ENCODE peak calls at places on chromosomes 12 and 14, in four cellular contexts. One of them, this sample, is unnamed.

GRCh38 chr12:117874842-117875434 is 93.9 kb downstream of the KSR2 start:
- DNase-seq in naive thymus-derived CD4-positive, alpha-beta T cell: peak
- DNase-seq in activated CD8-positive, alpha-beta T cell treated with anti-CD3 and anti-CD28 coated beads, Interleukin-2, amount 10 ng/mL, durations not matched to agents 7 days and 5 days: peak
- DNase-seq in cardiac muscle cell: peak
- DNase-seq in this sample: peak

GRCh38 chr12:40198601-40199000 is 26.2 kb upstream of the LRRK2 start:
- DNase-seq in naive thymus-derived CD4-positive, alpha-beta T cell: no peak
- DNase-seq in activated CD8-positive, alpha-beta T cell treated with anti-CD3 and anti-CD28 coated beads, Interleukin-2, amount 10 ng/mL, durations not matched to agents 7 days and 5 days: no peak
- DNase-seq in cardiac muscle cell: no peak
- DNase-seq in this sample: no peak

GRCh38 chr12:3520168-3520567 is 29.2 kb downstream of the PRMT8 start:
- DNase-seq in naive thymus-derived CD4-positive, alpha-beta T cell: no peak
- DNase-seq in activated CD8-positive, alpha-beta T cell treated with anti-CD3 and anti-CD28 coated beads, Interleukin-2, amount 10 ng/mL, durations not matched to agents 7 days and 5 days: no peak
- DNase-seq in cardiac muscle cell: peak
- DNase-seq in this sample: no peak

GRCh38 chr12:178715-179109 is 35.2 kb downstream of the SLC6A12 start:
- DNase-seq in naive thymus-derived CD4-positive, alpha-beta T cell: no peak
- DNase-seq in activated CD8-positive, alpha-beta T cell treated with anti-CD3 and anti-CD28 coated beads, Interleukin-2, amount 10 ng/mL, durations not matched to agents 7 days and 5 days: no peak
- DNase-seq in cardiac muscle cell: no peak
- DNase-seq in this sample: no peak

GRCh38 chr14:72800296-72800695 is 93.6 kb downstream of the DPF3 start:
- DNase-seq in naive thymus-derived CD4-positive, alpha-beta T cell: no peak
- DNase-seq in activated CD8-positive, alpha-beta T cell treated with anti-CD3 and anti-CD28 coated beads, Interleukin-2, amount 10 ng/mL, durations not matched to agents 7 days and 5 days: no peak
- DNase-seq in cardiac muscle cell: no peak
- DNase-seq in this sample: no peak

GRCh38 chr12:3192221-3192620 is 115.0 kb downstream of the TSPAN9 start:
- DNase-seq in naive thymus-derived CD4-positive, alpha-beta T cell: no peak
- DNase-seq in activated CD8-positive, alpha-beta T cell treated with anti-CD3 and anti-CD28 coated beads, Interleukin-2, amount 10 ng/mL, durations not matched to agents 7 days and 5 days: no peak
- DNase-seq in cardiac muscle cell: no peak
- DNase-seq in this sample: no peak

GRCh38 chr12:1642513-1642912 is 13.5 kb downstream of the WNT5B start:
- DNase-seq in naive thymus-derived CD4-positive, alpha-beta T cell: no peak
- DNase-seq in activated CD8-positive, alpha-beta T cell treated with anti-CD3 and anti-CD28 coated beads, Interleukin-2, amount 10 ng/mL, durations not matched to agents 7 days and 5 days: no peak
- DNase-seq in cardiac muscle cell: no peak
- DNase-seq in this sample: no peak

GRCh38 chr12:55901881-55902490 is 25.7 kb downstream of the PYM1 start:
- DNase-seq in naive thymus-derived CD4-positive, alpha-beta T cell: no peak
- DNase-seq in activated CD8-positive, alpha-beta T cell treated with anti-CD3 and anti-CD28 coated beads, Interleukin-2, amount 10 ng/mL, durations not matched to agents 7 days and 5 days: no peak
- DNase-seq in cardiac muscle cell: no peak
- DNase-seq in this sample: no peak

GRCh38 chr12:110756611-110757010 is 13.9 kb upstream of the PPP1CC start:
- DNase-seq in naive thymus-derived CD4-positive, alpha-beta T cell: no peak
- DNase-seq in activated CD8-positive, alpha-beta T cell treated with anti-CD3 and anti-CD28 coated beads, Interleukin-2, amount 10 ng/mL, durations not matched to agents 7 days and 5 days: no peak
- DNase-seq in cardiac muscle cell: no peak
- DNase-seq in this sample: no peak

GRCh38 chr14:30608533-30609006 is 13.5 kb upstream of the SCFD1 start:
- DNase-seq in naive thymus-derived CD4-positive, alpha-beta T cell: no peak
- DNase-seq in activated CD8-positive, alpha-beta T cell treated with anti-CD3 and anti-CD28 coated beads, Interleukin-2, amount 10 ng/mL, durations not matched to agents 7 days and 5 days: no peak
- DNase-seq in cardiac muscle cell: peak
- DNase-seq in this sample: no peak

GRCh38 chr12:32032205-32032810 is 73.1 kb downstream of the RESF1 start:
- DNase-seq in naive thymus-derived CD4-positive, alpha-beta T cell: no peak
- DNase-seq in activated CD8-positive, alpha-beta T cell treated with anti-CD3 and anti-CD28 coated beads, Interleukin-2, amount 10 ng/mL, durations not matched to agents 7 days and 5 days: no peak
- DNase-seq in cardiac muscle cell: peak
- DNase-seq in this sample: no peak

GRCh38 chr12:64221656-64222010 is 463 bp downstream of the KICS2 start:
- DNase-seq in naive thymus-derived CD4-positive, alpha-beta T cell: peak
- DNase-seq in activated CD8-positive, alpha-beta T cell treated with anti-CD3 and anti-CD28 coated beads, Interleukin-2, amount 10 ng/mL, durations not matched to agents 7 days and 5 days: peak
- DNase-seq in cardiac muscle cell: peak
- DNase-seq in this sample: peak

GRCh38 chr14:20802341-20803084 is at the start of gene RNASE1:
- DNase-seq in naive thymus-derived CD4-positive, alpha-beta T cell: no peak
- DNase-seq in activated CD8-positive, alpha-beta T cell treated with anti-CD3 and anti-CD28 coated beads, Interleukin-2, amount 10 ng/mL, durations not matched to agents 7 days and 5 days: no peak
- DNase-seq in cardiac muscle cell: peak
- DNase-seq in this sample: no peak

GRCh38 chr12:6199531-6200265 is 502 bp upstream of the CD9 start:
- DNase-seq in naive thymus-derived CD4-positive, alpha-beta T cell: no peak
- DNase-seq in activated CD8-positive, alpha-beta T cell treated with anti-CD3 and anti-CD28 coated beads, Interleukin-2, amount 10 ng/mL, durations not matched to agents 7 days and 5 days: no peak
- DNase-seq in cardiac muscle cell: peak
- DNase-seq in this sample: no peak

GRCh38 chr12:117594481-117594880 is 233.1 kb upstream of the NOS1 start:
- DNase-seq in naive thymus-derived CD4-positive, alpha-beta T cell: no peak
- DNase-seq in activated CD8-positive, alpha-beta T cell treated with anti-CD3 and anti-CD28 coated beads, Interleukin-2, amount 10 ng/mL, durations not matched to agents 7 days and 5 days: no peak
- DNase-seq in cardiac muscle cell: no peak
- DNase-seq in this sample: no peak

GRCh38 chr12:76915381-76916169 is 36.8 kb upstream of the CSRP2 start:
- DNase-seq in naive thymus-derived CD4-positive, alpha-beta T cell: no peak
- DNase-seq in activated CD8-positive, alpha-beta T cell treated with anti-CD3 and anti-CD28 coated beads, Interleukin-2, amount 10 ng/mL, durations not matched to agents 7 days and 5 days: no peak
- DNase-seq in cardiac muscle cell: peak
- DNase-seq in this sample: no peak

GRCh38 chr12:57419495-57419894 is 11.3 kb downstream of the R3HDM2 start:
- DNase-seq in naive thymus-derived CD4-positive, alpha-beta T cell: no peak
- DNase-seq in activated CD8-positive, alpha-beta T cell treated with anti-CD3 and anti-CD28 coated beads, Interleukin-2, amount 10 ng/mL, durations not matched to agents 7 days and 5 days: no peak
- DNase-seq in cardiac muscle cell: no peak
- DNase-seq in this sample: no peak

GRCh38 chr12:47812797-47813490 is 6.8 kb downstream of the HDAC7 start:
- DNase-seq in naive thymus-derived CD4-positive, alpha-beta T cell: peak
- DNase-seq in activated CD8-positive, alpha-beta T cell treated with anti-CD3 and anti-CD28 coated beads, Interleukin-2, amount 10 ng/mL, durations not matched to agents 7 days and 5 days: peak
- DNase-seq in cardiac muscle cell: peak
- DNase-seq in this sample: peak

GRCh38 chr12:126480396-126480795 is 1415.2 kb downstream of the AACS start:
- DNase-seq in naive thymus-derived CD4-positive, alpha-beta T cell: no peak
- DNase-seq in activated CD8-positive, alpha-beta T cell treated with anti-CD3 and anti-CD28 coated beads, Interleukin-2, amount 10 ng/mL, durations not matched to agents 7 days and 5 days: no peak
- DNase-seq in cardiac muscle cell: no peak
- DNase-seq in this sample: no peak

GRCh38 chr12:113246478-113247122 is 25.3 kb downstream of the TPCN1 start:
- DNase-seq in naive thymus-derived CD4-positive, alpha-beta T cell: no peak
- DNase-seq in activated CD8-positive, alpha-beta T cell treated with anti-CD3 and anti-CD28 coated beads, Interleukin-2, amount 10 ng/mL, durations not matched to agents 7 days and 5 days: no peak
- DNase-seq in cardiac muscle cell: no peak
- DNase-seq in this sample: no peak

GRCh38 chr12:6378709-6379427 is 3.5 kb upstream of the SCNN1A start:
- DNase-seq in naive thymus-derived CD4-positive, alpha-beta T cell: no peak
- DNase-seq in activated CD8-positive, alpha-beta T cell treated with anti-CD3 and anti-CD28 coated beads, Interleukin-2, amount 10 ng/mL, durations not matched to agents 7 days and 5 days: no peak
- DNase-seq in cardiac muscle cell: no peak
- DNase-seq in this sample: no peak

GRCh38 chr12:107822356-107822755 is 47.9 kb downstream of the ASCL4 start:
- DNase-seq in naive thymus-derived CD4-positive, alpha-beta T cell: no peak
- DNase-seq in activated CD8-positive, alpha-beta T cell treated with anti-CD3 and anti-CD28 coated beads, Interleukin-2, amount 10 ng/mL, durations not matched to agents 7 days and 5 days: no peak
- DNase-seq in cardiac muscle cell: no peak
- DNase-seq in this sample: no peak

GRCh38 chr12:88634008-88634407 is 53.7 kb upstream of the KITLG start:
- DNase-seq in naive thymus-derived CD4-positive, alpha-beta T cell: no peak
- DNase-seq in activated CD8-positive, alpha-beta T cell treated with anti-CD3 and anti-CD28 coated beads, Interleukin-2, amount 10 ng/mL, durations not matched to agents 7 days and 5 days: no peak
- DNase-seq in cardiac muscle cell: no peak
- DNase-seq in this sample: no peak

GRCh38 chr14:63039800-63040380 is 5.4 kb downstream of the KCNH5 start:
- DNase-seq in naive thymus-derived CD4-positive, alpha-beta T cell: no peak
- DNase-seq in activated CD8-positive, alpha-beta T cell treated with anti-CD3 and anti-CD28 coated beads, Interleukin-2, amount 10 ng/mL, durations not matched to agents 7 days and 5 days: no peak
- DNase-seq in cardiac muscle cell: peak
- DNase-seq in this sample: no peak

GRCh38 chr14:55094630-55095157 is 34.4 kb upstream of the LGALS3 start:
- DNase-seq in naive thymus-derived CD4-positive, alpha-beta T cell: no peak
- DNase-seq in activated CD8-positive, alpha-beta T cell treated with anti-CD3 and anti-CD28 coated beads, Interleukin-2, amount 10 ng/mL, durations not matched to agents 7 days and 5 days: no peak
- DNase-seq in cardiac muscle cell: no peak
- DNase-seq in this sample: no peak

GRCh38 chr14:69285661-69286255 is 25.8 kb downstream of the GALNT16 start:
- DNase-seq in naive thymus-derived CD4-positive, alpha-beta T cell: no peak
- DNase-seq in activated CD8-positive, alpha-beta T cell treated with anti-CD3 and anti-CD28 coated beads, Interleukin-2, amount 10 ng/mL, durations not matched to agents 7 days and 5 days: no peak
- DNase-seq in cardiac muscle cell: no peak
- DNase-seq in this sample: no peak

GRCh38 chr12:125183187-125184067 is 118.2 kb downstream of the AACS start:
- DNase-seq in naive thymus-derived CD4-positive, alpha-beta T cell: peak
- DNase-seq in activated CD8-positive, alpha-beta T cell treated with anti-CD3 and anti-CD28 coated beads, Interleukin-2, amount 10 ng/mL, durations not matched to agents 7 days and 5 days: peak
- DNase-seq in cardiac muscle cell: peak
- DNase-seq in this sample: peak

GRCh38 chr12:47378222-47378582 is 298.4 kb upstream of the AMIGO2 start:
- DNase-seq in naive thymus-derived CD4-positive, alpha-beta T cell: no peak
- DNase-seq in activated CD8-positive, alpha-beta T cell treated with anti-CD3 and anti-CD28 coated beads, Interleukin-2, amount 10 ng/mL, durations not matched to agents 7 days and 5 days: no peak
- DNase-seq in cardiac muscle cell: peak
- DNase-seq in this sample: no peak

GRCh38 chr14:105146181-105146975 is 22.2 kb downstream of the JAG2 start:
- DNase-seq in naive thymus-derived CD4-positive, alpha-beta T cell: no peak
- DNase-seq in activated CD8-positive, alpha-beta T cell treated with anti-CD3 and anti-CD28 coated beads, Interleukin-2, amount 10 ng/mL, durations not matched to agents 7 days and 5 days: no peak
- DNase-seq in cardiac muscle cell: no peak
- DNase-seq in this sample: no peak

GRCh38 chr12:22981711-22982110 is 356.7 kb downstream of the ETNK1 start:
- DNase-seq in naive thymus-derived CD4-positive, alpha-beta T cell: no peak
- DNase-seq in activated CD8-positive, alpha-beta T cell treated with anti-CD3 and anti-CD28 coated beads, Interleukin-2, amount 10 ng/mL, durations not matched to agents 7 days and 5 days: no peak
- DNase-seq in cardiac muscle cell: peak
- DNase-seq in this sample: no peak

GRCh38 chr12:11877869-11878780 is 192.6 kb upstream of the BCL2L14 start:
- DNase-seq in naive thymus-derived CD4-positive, alpha-beta T cell: no peak
- DNase-seq in activated CD8-positive, alpha-beta T cell treated with anti-CD3 and anti-CD28 coated beads, Interleukin-2, amount 10 ng/mL, durations not matched to agents 7 days and 5 days: no peak
- DNase-seq in cardiac muscle cell: peak
- DNase-seq in this sample: no peak